ENCODE peak calls at places on chromosomes 5 and 9, in four cellular contexts. One of them, this sample, is unnamed.

GRCh38 chr9:118331622-118332045 is 627.4 kb downstream of the TLR4 start:
- DNase-seq in GM23338: no peak
- DNase-seq in BJ: no peak
- DNase-seq in brain microvascular endothelial cell: peak
- DNase-seq in this sample: no peak

GRCh38 chr9:111582888-111583287 is 16.6 kb downstream of the PTGR1 start:
- DNase-seq in GM23338: no peak
- DNase-seq in BJ: no peak
- DNase-seq in brain microvascular endothelial cell: peak
- DNase-seq in this sample: no peak

GRCh38 chr5:95861221-95861857 is 38.8 kb upstream of the GLRX start:
- DNase-seq in GM23338: no peak
- DNase-seq in BJ: peak
- DNase-seq in brain microvascular endothelial cell: peak
- DNase-seq in this sample: peak

GRCh38 chr5:72841756-72842535 is 25.5 kb downstream of the TNPO1 start:
- DNase-seq in GM23338: no peak
- DNase-seq in BJ: no peak
- DNase-seq in brain microvascular endothelial cell: peak
- DNase-seq in this sample: peak

GRCh38 chr5:115460476-115460875 is 84.1 kb downstream of the FEM1C start:
- DNase-seq in brain microvascular endothelial cell: peak
- DNase-seq in BJ: peak
- DNase-seq in GM23338: no peak
- DNase-seq in this sample: no peak

GRCh38 chr9:112130997-112131396 is 44.1 kb downstream of the SUSD1 start:
- DNase-seq in brain microvascular endothelial cell: no peak
- DNase-seq in BJ: no peak
- DNase-seq in GM23338: no peak
- DNase-seq in this sample: no peak

GRCh38 chr9:135049460-135049859 is 38.0 kb upstream of the OLFM1 start:
- DNase-seq in brain microvascular endothelial cell: no peak
- DNase-seq in GM23338: no peak
- DNase-seq in BJ: no peak
- DNase-seq in this sample: no peak

GRCh38 chr5:135028791-135029467 is 5.1 kb downstream of the PITX1 start:
- DNase-seq in GM23338: peak
- DNase-seq in BJ: no peak
- DNase-seq in brain microvascular endothelial cell: no peak
- DNase-seq in this sample: no peak

GRCh38 chr5:120568716-120569115 is 104.6 kb downstream of the PRR16 start:
- DNase-seq in BJ: no peak
- DNase-seq in GM23338: no peak
- DNase-seq in brain microvascular endothelial cell: no peak
- DNase-seq in this sample: no peak

GRCh38 chr5:72223371-72223770 is 96.7 kb downstream of the MRPS27 start:
- DNase-seq in GM23338: no peak
- DNase-seq in BJ: no peak
- DNase-seq in brain microvascular endothelial cell: no peak
- DNase-seq in this sample: no peak

DNA sequence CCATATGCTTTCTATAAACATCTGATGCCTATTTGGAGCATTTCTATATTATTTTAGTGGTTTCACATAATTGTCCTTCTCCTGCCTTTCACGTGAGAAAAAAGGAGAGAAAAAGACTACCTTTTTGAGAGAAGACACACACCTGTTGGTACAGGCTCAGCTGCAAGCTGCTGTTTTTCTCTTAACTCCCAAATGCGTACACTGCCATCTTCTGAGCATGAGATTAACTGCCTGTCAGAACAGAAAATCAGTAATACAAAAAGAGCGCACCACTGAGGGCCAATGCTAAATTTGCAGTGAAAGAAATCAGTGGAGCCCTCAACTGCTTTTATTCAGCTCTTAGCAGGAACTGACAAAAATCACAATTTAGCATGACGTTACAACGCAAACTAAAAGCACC is 54.9 kb downstream of the WDR41 start:
- DNase-seq in brain microvascular endothelial cell: no peak
- DNase-seq in GM23338: peak
- DNase-seq in BJ: no peak
- DNase-seq in this sample: no peak
- TF ChIP-seq CTCF in brain microvascular endothelial cell: peak
- TF ChIP-seq CTCF in GM23338: peak
- TF ChIP-seq CTCF in BJ: peak
- TF ChIP-seq CTCF in this sample: peak

GRCh38 chr5:150945947-150946346 is 41.2 kb upstream of the ZNF300 start:
- DNase-seq in brain microvascular endothelial cell: no peak
- DNase-seq in BJ: no peak
- DNase-seq in GM23338: no peak
- DNase-seq in this sample: no peak
- H3K4me3 ChIP-seq in brain microvascular endothelial cell: peak
- H3K4me3 ChIP-seq in BJ: peak
- H3K4me3 ChIP-seq in GM23338: no peak
- H3K4me3 ChIP-seq in this sample: peak

GRCh38 chr9:2241461-2241874 is 226.3 kb downstream of the SMARCA2 start:
- DNase-seq in GM23338: peak
- DNase-seq in BJ: no peak
- DNase-seq in brain microvascular endothelial cell: peak
- DNase-seq in this sample: peak
- TF ChIP-seq CTCF in GM23338: peak
- TF ChIP-seq CTCF in BJ: peak
- TF ChIP-seq CTCF in brain microvascular endothelial cell: peak
- TF ChIP-seq CTCF in this sample: peak

GRCh38 chr9:90000925-90001324 is 396.1 kb downstream of the GADD45G start:
- DNase-seq in GM23338: no peak
- DNase-seq in brain microvascular endothelial cell: no peak
- DNase-seq in BJ: no peak
- DNase-seq in this sample: no peak

GRCh38 chr9:89999534-90000370 is 394.9 kb downstream of the GADD45G start:
- DNase-seq in GM23338: peak
- DNase-seq in BJ: peak
- DNase-seq in brain microvascular endothelial cell: peak
- DNase-seq in this sample: no peak

GRCh38 chr9:90003046-90003355 is 398.2 kb downstream of the GADD45G start:
- DNase-seq in GM23338: no peak
- DNase-seq in BJ: no peak
- DNase-seq in brain microvascular endothelial cell: no peak
- DNase-seq in this sample: no peak

GRCh38 chr9:90002299-90003045 is 397.7 kb downstream of the GADD45G start:
- DNase-seq in GM23338: no peak
- DNase-seq in BJ: no peak
- DNase-seq in brain microvascular endothelial cell: no peak
- DNase-seq in this sample: no peak

GRCh38 chr9:90001756-90002155 is 396.9 kb downstream of the GADD45G start:
- DNase-seq in GM23338: no peak
- DNase-seq in brain microvascular endothelial cell: no peak
- DNase-seq in BJ: no peak
- DNase-seq in this sample: no peak
- H3K4me3 ChIP-seq in GM23338: no peak
- H3K4me3 ChIP-seq in brain microvascular endothelial cell: no peak
- H3K4me3 ChIP-seq in BJ: no peak
- H3K4me3 ChIP-seq in this sample: no peak

This sample was measured in AG09309.